ENCODE peak calls at places on chromosome 12, in nine cellular contexts. One of them, this sample, is unnamed. For H3K4me1, the result is how much of the 10 kb centered on the place peaks cover.

GRCh38 chr12:120012067-120012621 is 23.1 kb downstream of the BICDL1 start:
- DNase-seq in MM.1S: no peak
- DNase-seq in PC-3: peak
- DNase-seq in GM23248: peak
- DNase-seq in HCT116: peak
- DNase-seq in OCI-LY7: peak
- DNase-seq in neural progenitor cell: peak
- DNase-seq in GM23338: peak
- DNase-seq in SK-N-SH: peak
- DNase-seq in this sample: peak

GRCh38 chr12:112111931-112112330 is 3.3 kb upstream of the NAA25 start:
- DNase-seq in MM.1S: no peak
- DNase-seq in PC-3: peak
- DNase-seq in GM23248: no peak
- DNase-seq in HCT116: no peak
- DNase-seq in OCI-LY7: no peak
- DNase-seq in neural progenitor cell: no peak
- DNase-seq in GM23338: no peak
- DNase-seq in SK-N-SH: no peak
- DNase-seq in this sample: no peak

GRCh38 chr12:54017027-54017788 is 8.4 kb downstream of the HOXC8 start:
- DNase-seq in MM.1S: no peak
- DNase-seq in PC-3: peak
- DNase-seq in GM23248: peak
- DNase-seq in HCT116: no peak
- DNase-seq in OCI-LY7: peak
- DNase-seq in neural progenitor cell: peak
- DNase-seq in GM23338: peak
- DNase-seq in SK-N-SH: peak
- DNase-seq in this sample: no peak

GRCh38 chr12:111818340-111818739 is 23.7 kb upstream of the MAPKAPK5 start:
- DNase-seq in MM.1S: no peak
- DNase-seq in PC-3: no peak
- DNase-seq in GM23248: no peak
- DNase-seq in HCT116: no peak
- DNase-seq in OCI-LY7: no peak
- DNase-seq in neural progenitor cell: no peak
- DNase-seq in GM23338: no peak
- DNase-seq in SK-N-SH: no peak
- DNase-seq in this sample: no peak

GRCh38 chr12:94762259-94762942 is 112.0 kb upstream of the TMCC3 start:
- DNase-seq in MM.1S: peak
- DNase-seq in PC-3: peak
- DNase-seq in GM23248: no peak
- DNase-seq in HCT116: no peak
- DNase-seq in OCI-LY7: peak
- DNase-seq in neural progenitor cell: no peak
- DNase-seq in GM23338: no peak
- DNase-seq in SK-N-SH: no peak
- DNase-seq in this sample: no peak

GRCh38 chr12:117684471-117684870 is 284.3 kb downstream of the KSR2 start:
- DNase-seq in MM.1S: no peak
- DNase-seq in PC-3: no peak
- DNase-seq in GM23248: no peak
- DNase-seq in HCT116: no peak
- DNase-seq in OCI-LY7: no peak
- DNase-seq in neural progenitor cell: no peak
- DNase-seq in GM23338: no peak
- DNase-seq in SK-N-SH: no peak
- DNase-seq in this sample: no peak

GRCh38 chr12:57813971-57814771 is 4.4 kb downstream of the AVIL start:
- DNase-seq in MM.1S: no peak
- DNase-seq in PC-3: no peak
- DNase-seq in GM23248: no peak
- DNase-seq in HCT116: no peak
- DNase-seq in OCI-LY7: no peak
- DNase-seq in neural progenitor cell: no peak
- DNase-seq in GM23338: no peak
- DNase-seq in SK-N-SH: peak
- DNase-seq in this sample: no peak

GRCh38 chr12:71304306-71304705 is 135.3 kb upstream of the LGR5 start:
- DNase-seq in MM.1S: no peak
- DNase-seq in PC-3: no peak
- DNase-seq in GM23248: no peak
- DNase-seq in HCT116: no peak
- DNase-seq in OCI-LY7: no peak
- DNase-seq in neural progenitor cell: no peak
- DNase-seq in GM23338: no peak
- DNase-seq in SK-N-SH: no peak
- DNase-seq in this sample: no peak

GRCh38 chr12:5593056-5593455 is 161.1 kb downstream of the NTF3 start:
- DNase-seq in MM.1S: no peak
- DNase-seq in PC-3: no peak
- DNase-seq in GM23248: no peak
- DNase-seq in HCT116: no peak
- DNase-seq in OCI-LY7: no peak
- DNase-seq in neural progenitor cell: no peak
- DNase-seq in GM23338: no peak
- DNase-seq in SK-N-SH: no peak
- DNase-seq in this sample: no peak

GRCh38 chr12:68559246-68559645 is 51.5 kb upstream of the RAP1B start:
- DNase-seq in MM.1S: no peak
- DNase-seq in PC-3: peak
- DNase-seq in GM23248: peak
- DNase-seq in HCT116: no peak
- DNase-seq in OCI-LY7: no peak
- DNase-seq in neural progenitor cell: no peak
- DNase-seq in GM23338: no peak
- DNase-seq in SK-N-SH: no peak
- DNase-seq in this sample: no peak

GRCh38 chr12:22856120-22856699 is 231.2 kb downstream of the ETNK1 start:
- DNase-seq in MM.1S: peak
- DNase-seq in PC-3: peak
- DNase-seq in GM23248: peak
- DNase-seq in HCT116: peak
- DNase-seq in OCI-LY7: peak
- DNase-seq in neural progenitor cell: peak
- DNase-seq in GM23338: peak
- DNase-seq in SK-N-SH: peak
- DNase-seq in this sample: peak

GRCh38 chr12:100576311-100577036 is 3.0 kb downstream of the GAS2L3 start:
- DNase-seq in MM.1S: no peak
- DNase-seq in PC-3: peak
- DNase-seq in GM23248: peak
- DNase-seq in HCT116: peak
- DNase-seq in OCI-LY7: no peak
- DNase-seq in neural progenitor cell: no peak
- DNase-seq in GM23338: no peak
- DNase-seq in SK-N-SH: no peak
- DNase-seq in this sample: peak

GRCh38 chr12:466039-466438 is 6.3 kb downstream of the B4GALNT3 start:
- DNase-seq in MM.1S: no peak
- DNase-seq in PC-3: no peak
- DNase-seq in GM23248: no peak
- DNase-seq in HCT116: no peak
- DNase-seq in OCI-LY7: no peak
- DNase-seq in neural progenitor cell: no peak
- DNase-seq in GM23338: no peak
- DNase-seq in SK-N-SH: no peak
- DNase-seq in this sample: peak
- H3K4me3 ChIP-seq in MM.1S: no peak
- H3K4me3 ChIP-seq in PC-3: no peak
- H3K4me3 ChIP-seq in GM23248: no peak
- H3K4me3 ChIP-seq in HCT116: no peak
- H3K4me3 ChIP-seq in OCI-LY7: no peak
- H3K4me3 ChIP-seq in neural progenitor cell: no peak
- H3K4me3 ChIP-seq in GM23338: no peak
- H3K4me3 ChIP-seq in SK-N-SH: no peak
- H3K4me3 ChIP-seq in this sample: no peak

GRCh38 chr12:14950421-14950820 is 11.0 kb downstream of the ARHGDIB start:
- DNase-seq in MM.1S: peak
- DNase-seq in PC-3: no peak
- DNase-seq in GM23248: no peak
- DNase-seq in HCT116: no peak
- DNase-seq in OCI-LY7: no peak
- DNase-seq in neural progenitor cell: peak
- DNase-seq in GM23338: no peak
- DNase-seq in SK-N-SH: no peak
- DNase-seq in this sample: no peak

GRCh38 chr12:14950982-14951746 is 10.2 kb downstream of the ARHGDIB start:
- DNase-seq in MM.1S: no peak
- DNase-seq in PC-3: peak
- DNase-seq in GM23248: no peak
- DNase-seq in HCT116: peak
- DNase-seq in OCI-LY7: no peak
- DNase-seq in neural progenitor cell: peak
- DNase-seq in GM23338: peak
- DNase-seq in SK-N-SH: no peak
- DNase-seq in this sample: peak

GRCh38 chr12:14949631-14950030 is 11.3 kb upstream of the ERP27 start:
- DNase-seq in MM.1S: no peak
- DNase-seq in PC-3: no peak
- DNase-seq in GM23248: no peak
- DNase-seq in HCT116: no peak
- DNase-seq in OCI-LY7: no peak
- DNase-seq in neural progenitor cell: no peak
- DNase-seq in GM23338: no peak
- DNase-seq in SK-N-SH: no peak
- DNase-seq in this sample: no peak

GRCh38 chr12:14946856-14947255 is 8.5 kb upstream of the ERP27 start:
- DNase-seq in MM.1S: no peak
- DNase-seq in PC-3: peak
- DNase-seq in GM23248: no peak
- DNase-seq in HCT116: no peak
- DNase-seq in OCI-LY7: no peak
- DNase-seq in neural progenitor cell: no peak
- DNase-seq in GM23338: no peak
- DNase-seq in SK-N-SH: no peak
- DNase-seq in this sample: no peak

DNA sequence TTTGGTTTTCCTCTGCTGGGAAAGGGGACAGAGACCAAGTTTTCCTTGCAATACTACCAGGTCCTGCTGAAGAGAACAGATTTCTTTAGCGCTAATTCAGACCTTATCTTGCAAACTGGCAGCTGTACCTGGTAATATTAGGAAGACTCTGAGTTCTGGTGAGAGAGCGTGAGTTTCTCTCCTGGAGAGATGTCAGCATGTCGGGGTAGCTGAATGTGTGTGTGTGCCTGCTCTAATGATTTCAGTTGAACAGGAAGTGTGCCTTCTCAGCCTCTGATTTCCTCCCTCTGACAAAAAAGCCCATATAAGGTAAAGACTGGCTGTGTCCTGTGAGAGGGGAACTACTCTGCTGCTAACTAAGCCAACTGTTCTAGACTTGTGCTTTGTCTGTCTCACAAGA is 10.3 kb upstream of the ERP27 start:
- DNase-seq in MM.1S: peak
- DNase-seq in PC-3: peak
- DNase-seq in GM23248: peak
- DNase-seq in HCT116: no peak
- DNase-seq in OCI-LY7: peak
- DNase-seq in neural progenitor cell: no peak
- DNase-seq in GM23338: peak
- DNase-seq in SK-N-SH: no peak
- DNase-seq in this sample: peak
- TF ChIP-seq EZH2phosphoT487 in MM.1S: no peak
- TF ChIP-seq EZH2phosphoT487 in PC-3: no peak
- TF ChIP-seq EZH2phosphoT487 in GM23248: no peak
- TF ChIP-seq EZH2phosphoT487 in HCT116: no peak
- TF ChIP-seq EZH2phosphoT487 in OCI-LY7: no peak
- TF ChIP-seq EZH2phosphoT487 in neural progenitor cell: no peak
- TF ChIP-seq EZH2phosphoT487 in GM23338: no peak
- TF ChIP-seq EZH2phosphoT487 in SK-N-SH: no peak
- TF ChIP-seq EZH2phosphoT487 in this sample: no peak

GRCh38 chr12:9773216-9773877 is 12.6 kb upstream of the CD69 start:
- DNase-seq in MM.1S: peak
- DNase-seq in PC-3: no peak
- DNase-seq in GM23248: no peak
- DNase-seq in HCT116: no peak
- DNase-seq in OCI-LY7: no peak
- DNase-seq in neural progenitor cell: no peak
- DNase-seq in GM23338: no peak
- DNase-seq in SK-N-SH: no peak
- DNase-seq in this sample: no peak

GRCh38 chr12:9781360-9781759 is 20.7 kb upstream of the CD69 start:
- DNase-seq in MM.1S: no peak
- DNase-seq in PC-3: no peak
- DNase-seq in GM23248: no peak
- DNase-seq in HCT116: no peak
- DNase-seq in OCI-LY7: no peak
- DNase-seq in neural progenitor cell: no peak
- DNase-seq in GM23338: no peak
- DNase-seq in SK-N-SH: no peak
- DNase-seq in this sample: no peak

GRCh38 chr12:9779209-9779608 is 18.5 kb upstream of the CD69 start:
- DNase-seq in MM.1S: no peak
- DNase-seq in PC-3: no peak
- DNase-seq in GM23248: no peak
- DNase-seq in HCT116: no peak
- DNase-seq in OCI-LY7: no peak
- DNase-seq in neural progenitor cell: no peak
- DNase-seq in GM23338: no peak
- DNase-seq in SK-N-SH: no peak
- DNase-seq in this sample: no peak

GRCh38 chr12:9782547-9783382 is 22.1 kb upstream of the CD69 start:
- DNase-seq in MM.1S: no peak
- DNase-seq in PC-3: no peak
- DNase-seq in GM23248: no peak
- DNase-seq in HCT116: no peak
- DNase-seq in OCI-LY7: no peak
- DNase-seq in neural progenitor cell: no peak
- DNase-seq in GM23338: no peak
- DNase-seq in SK-N-SH: no peak
- DNase-seq in this sample: no peak

DNA sequence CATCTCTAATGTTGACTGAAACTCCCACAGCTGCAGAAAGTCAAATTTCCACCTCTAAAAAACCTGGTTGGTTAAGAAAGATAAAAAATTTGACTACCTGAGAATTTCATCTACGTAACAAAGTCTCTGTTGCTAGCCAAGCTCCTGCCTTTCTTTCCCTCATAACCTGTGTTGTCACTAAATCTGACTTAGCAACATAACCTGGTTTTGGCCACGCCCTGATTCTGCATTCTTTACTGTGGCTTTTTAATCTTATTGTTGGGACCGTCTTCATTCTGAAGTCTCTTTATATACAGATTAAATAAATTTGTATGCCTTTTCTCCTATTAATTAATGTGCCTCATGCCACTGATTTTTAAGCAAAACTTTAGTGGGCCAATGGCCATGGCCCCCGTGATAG is 16.1 kb upstream of the CD69 start:
- DNase-seq in MM.1S: no peak
- DNase-seq in PC-3: peak
- DNase-seq in GM23248: no peak
- DNase-seq in HCT116: no peak
- DNase-seq in OCI-LY7: no peak
- DNase-seq in neural progenitor cell: no peak
- DNase-seq in GM23338: peak
- DNase-seq in SK-N-SH: no peak
- DNase-seq in this sample: no peak
- H3K4me1 ChIP-seq in MM.1S: under half
- H3K4me1 ChIP-seq in PC-3: under half
- H3K4me1 ChIP-seq in GM23248: under half
- H3K4me1 ChIP-seq in HCT116: under half
- H3K4me1 ChIP-seq in OCI-LY7: under half
- H3K4me1 ChIP-seq in neural progenitor cell: under half
- H3K4me1 ChIP-seq in GM23338: under half
- H3K4me1 ChIP-seq in SK-N-SH: under half
- H3K4me1 ChIP-seq in this sample: under half

GRCh38 chr12:47942327-47943230 is 20.8 kb upstream of the TMEM106C start:
- DNase-seq in MM.1S: no peak
- DNase-seq in PC-3: no peak
- DNase-seq in GM23248: peak
- DNase-seq in HCT116: no peak
- DNase-seq in OCI-LY7: no peak
- DNase-seq in neural progenitor cell: peak
- DNase-seq in GM23338: peak
- DNase-seq in SK-N-SH: peak
- DNase-seq in this sample: no peak
- H3K4me3 ChIP-seq in MM.1S: no peak
- H3K4me3 ChIP-seq in PC-3: no peak
- H3K4me3 ChIP-seq in GM23248: no peak
- H3K4me3 ChIP-seq in HCT116: no peak
- H3K4me3 ChIP-seq in OCI-LY7: no peak
- H3K4me3 ChIP-seq in neural progenitor cell: no peak
- H3K4me3 ChIP-seq in GM23338: peak
- H3K4me3 ChIP-seq in SK-N-SH: no peak
- H3K4me3 ChIP-seq in this sample: no peak

This sample was measured in hepatocyte.